ENCODE peak calls at places on chromosomes 7 and 10, in four cellular contexts. F is GM10248, L is fibroblast of lung, S is right atrium auricular region. O is an unnamed sample.

GRCh38 chr7:83599131-83599530 is 49.8 kb downstream of the SEMA3E start:
- DNase-seq in F (no peak), L (no peak), S (no peak), O (no peak)

GRCh38 chr7:151420144-151420543 is 10.3 kb upstream of the WDR86 start:
- DNase-seq in F (no peak), L (no peak), S (no peak), O (no peak)

GRCh38 chr7:30269398-30269964 is 14.9 kb upstream of the ZNRF2 start:
- DNase-seq in F (no peak), L (no peak), S (no peak), O (no peak)

GRCh38 chr7:94823952-94824351 is 83.4 kb upstream of the PPP1R9A start:
- DNase-seq in F (no peak), L (peak), S (no peak), O (no peak)

GRCh38 chr10:15802375-15802949 is 57.8 kb downstream of the MINDY3 start:
- DNase-seq in F (no peak), L (no peak), S (no peak), O (no peak)

GRCh38 chr10:78865931-78866717 is 202.6 kb upstream of the ZMIZ1 start:
- DNase-seq in F (no peak), L (no peak), S (no peak), O (peak)

GRCh38 chr10:132364594-132364970 is 32.4 kb upstream of the PWWP2B start:
- DNase-seq in F (peak), L (no peak), S (no peak), O (no peak)

GRCh38 chr10:6721964-6722615 is 142.0 kb upstream of the PRKCQ start:
- DNase-seq in F (no peak), L (peak), S (no peak), O (no peak)

GRCh38 chr10:59808896-59809643 is 55.8 kb upstream of the MRLN start:
- DNase-seq in F (peak), L (peak), S (peak), O (no peak)

GRCh38 chr10:99534939-99535763 is 2.4 kb downstream of the NKX2-3 start:
- DNase-seq in F (peak), L (no peak), S (no peak), O (no peak)

GRCh38 chr10:94639902-94640301 is 43.6 kb upstream of the CYP2C18 start:
- DNase-seq in F (no peak), L (no peak), S (no peak), O (no peak)

GRCh38 chr7:133633055-133633454 is 380.2 kb downstream of the EXOC4 start:
- DNase-seq in F (no peak), L (peak), S (no peak), O (no peak)

GRCh38 chr7:37083311-37084096 is 359.2 kb upstream of the AOAH start:
- DNase-seq in F (no peak), L (peak), S (no peak), O (no peak)

GRCh38 chr7:48180981-48181380 is 9.7 kb downstream of the ABCA13 start:
- DNase-seq in F (no peak), L (no peak), S (no peak), O (no peak)

GRCh38 chr7:105602325-105603305 is 21.3 kb upstream of the EFCAB10 start:
- DNase-seq in F (no peak), L (peak), S (no peak), O (no peak)

GRCh38 chr10:102283488-102283887 is 38.2 kb downstream of the GBF1 start:
- DNase-seq in F (no peak), L (no peak), S (no peak), O (no peak)

GRCh38 chr7:104271948-104272347 is 56.5 kb upstream of the LHFPL3 start:
- DNase-seq in F (no peak), L (no peak), S (no peak), O (no peak)

GRCh38 chr10:124138195-124138882 is 44.9 kb upstream of the CHST15 start:
- DNase-seq in F (no peak), L (peak), S (no peak), O (no peak)

GRCh38 chr7:93374345-93374940 is 142.3 kb downstream of the VPS50 start:
- DNase-seq in F (peak), L (peak), S (no peak), O (no peak)

GRCh38 chr7:73528204-73528603 is 6.1 kb upstream of the BAZ1B start:
- DNase-seq in F (no peak), L (no peak), S (no peak), O (no peak)

GRCh38 chr10:6218692-6219493 is 16.2 kb downstream of the PFKFB3 start:
- DNase-seq in F (no peak), L (no peak), S (no peak), O (no peak)

GRCh38 chr7:137757146-137757925 is 89.4 kb downstream of the DGKI start:
- DNase-seq in F (no peak), L (peak), S (no peak), O (no peak)

GRCh38 chr7:73717991-73718405 is 1.5 kb downstream of the STX1A start:
- DNase-seq in F (no peak), L (peak), S (no peak), O (no peak)

GRCh38 chr10:117096559-117097201 is 41.4 kb downstream of the VAX1 start:
- DNase-seq in F (no peak), L (no peak), S (no peak), O (no peak)

GRCh38 chr10:122147731-122148130 is 123.4 kb upstream of the BTBD16 start:
- DNase-seq in F (no peak), L (no peak), S (no peak), O (no peak)

GRCh38 chr7:49773082-49773938 is at the start of gene VWC2:
- DNase-seq in F (peak), L (no peak), S (no peak), O (no peak)

GRCh38 chr10:104309980-104310978 is 28.0 kb downstream of the ITPRIP start:
- DNase-seq in F (no peak), L (peak), S (peak), O (no peak)

GRCh38 chr7:122511268-122511667 is 187.6 kb downstream of the RNF133 start:
- DNase-seq in F (no peak), L (no peak), S (no peak), O (no peak)

GRCh38 chr7:30866939-30867338 is 44.7 kb upstream of the AQP1 start:
- DNase-seq in F (no peak), L (no peak), S (no peak), O (no peak)

GRCh38 chr7:48424731-48425130 is 253.5 kb downstream of the ABCA13 start:
- DNase-seq in F (peak), L (peak), S (no peak), O (no peak)

GRCh38 chr7:27181176-27181520 is 3.9 kb downstream of the HOXA11 start:
- DNase-seq in F (no peak), L (no peak), S (no peak), O (no peak)

GRCh38 chr7:112133328-112133727 is 72.9 kb downstream of the DOCK4 start:
- DNase-seq in F (no peak), L (no peak), S (no peak), O (no peak)
- TF ChIP-seq CTCF in F (no peak), L (no peak), S (no peak), O (no peak)

GRCh38 chr10:73814896-73815718 is 3.7 kb upstream of the NDST2 start:
- DNase-seq in F (no peak), L (no peak), S (no peak), O (no peak)
- TF ChIP-seq CTCF in F (no peak), L (peak), S (peak), O (peak)

GRCh38 chr10:113957013-113957412 is 86.7 kb upstream of the ADRB1 start:
- DNase-seq in F (no peak), L (peak), S (no peak), O (no peak)

GRCh38 chr10:113958631-113959382 is 84.9 kb upstream of the ADRB1 start:
- DNase-seq in F (peak), L (peak), S (peak), O (no peak)

GRCh38 chr10:113950268-113950667 is 93.4 kb upstream of the ADRB1 start:
- DNase-seq in F (no peak), L (no peak), S (no peak), O (no peak)

GRCh38 chr10:113959383-113959760 is 84.3 kb upstream of the ADRB1 start:
- DNase-seq in F (peak), L (no peak), S (no peak), O (no peak)

DNA sequence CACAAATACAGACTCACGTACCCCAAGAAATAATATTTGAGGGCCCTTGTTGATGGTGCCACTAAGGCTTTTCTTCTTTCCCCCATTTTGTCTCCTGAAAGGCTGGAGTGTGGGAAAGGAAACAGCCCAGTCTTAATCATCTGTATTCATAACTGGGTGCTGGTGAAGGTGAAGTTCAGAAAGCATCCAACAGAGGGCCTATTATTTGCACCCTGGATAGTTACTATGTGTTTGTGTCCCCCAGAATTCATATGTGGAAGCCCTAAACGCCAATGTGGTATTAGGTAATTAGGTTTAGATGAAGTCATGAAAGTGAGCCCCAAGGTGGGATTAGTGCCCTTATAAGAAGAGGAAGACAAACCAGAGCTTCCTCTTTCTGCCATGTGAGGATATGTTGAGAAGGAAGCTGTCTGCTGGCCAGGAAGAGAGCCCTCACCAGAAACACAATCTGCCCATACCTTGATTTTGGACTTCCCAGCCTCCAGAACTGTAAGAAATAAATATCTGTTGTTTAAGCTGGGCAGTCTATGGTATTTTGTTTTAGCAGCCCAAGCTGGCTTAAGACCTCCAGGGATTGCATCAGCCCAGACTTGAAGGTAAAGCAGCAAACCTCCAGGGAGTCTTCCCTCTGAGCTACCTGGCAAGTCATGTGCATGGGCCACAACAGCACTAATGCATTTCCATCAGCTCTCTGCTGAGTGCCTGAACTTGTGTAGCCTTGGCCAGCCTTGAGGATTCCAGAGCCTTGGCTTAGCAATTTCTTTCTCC is 90.0 kb upstream of the ADRB1 start:
- DNase-seq in F (no peak), L (no peak), S (no peak), O (no peak)
- TF ChIP-seq CTCF in F (no peak), L (no peak), S (no peak), O (peak)

GRCh38 chr10:20765066-20765465 is 132.0 kb downstream of the NEBL start:
- DNase-seq in F (no peak), L (peak), S (no peak), O (no peak)

GRCh38 chr10:20767028-20767427 is 130.1 kb downstream of the NEBL start:
- DNase-seq in F (no peak), L (peak), S (no peak), O (no peak)

GRCh38 chr10:20771053-20771452 is 126.1 kb downstream of the NEBL start:
- DNase-seq in F (no peak), L (no peak), S (no peak), O (no peak)

GRCh38 chr10:20768849-20769248 is 128.3 kb downstream of the NEBL start:
- DNase-seq in F (no peak), L (peak), S (no peak), O (no peak)
- TF ChIP-seq CTCF in F (no peak), L (no peak), S (peak), O (peak)

GRCh38 chr10:69958232-69958902 is 94.3 kb upstream of the MACROH2A2 start:
- DNase-seq in F (peak), L (peak), S (no peak), O (peak)
- TF ChIP-seq CTCF in F (peak), L (peak), S (peak), O (peak)

DNA sequence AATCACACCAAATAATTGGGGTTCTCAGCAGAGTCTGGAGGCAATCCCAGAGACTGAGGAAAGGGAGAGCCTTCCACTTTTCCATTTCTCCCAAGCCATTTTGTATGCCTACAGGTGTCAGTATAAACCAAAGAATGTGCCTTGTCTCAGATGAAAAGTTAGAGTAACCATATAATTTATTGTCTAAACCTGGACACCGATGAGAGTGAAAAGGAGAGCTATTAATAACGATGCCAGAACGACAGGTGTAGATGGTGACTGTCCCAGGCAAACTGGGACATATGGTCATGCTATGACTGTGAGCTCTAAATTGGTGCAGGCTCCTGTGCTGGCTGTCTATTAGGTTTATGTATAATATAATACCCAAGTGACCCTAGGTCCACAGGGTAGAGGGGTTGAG is 219.6 kb downstream of the ARHGAP12 start:
- DNase-seq in F (no peak), L (no peak), S (no peak), O (no peak)
- TF ChIP-seq CTCF in F (no peak), L (no peak), S (peak), O (no peak)

GRCh38 chr7:129951076-129952011 is 1.4 kb downstream of the UBE2H start:
- DNase-seq in F (no peak), L (no peak), S (no peak), O (no peak)

GRCh38 chr7:129949292-129950133 is 3.2 kb downstream of the UBE2H start:
- DNase-seq in F (no peak), L (peak), S (no peak), O (no peak)

GRCh38 chr7:129950191-129950940 is 2.4 kb downstream of the UBE2H start:
- DNase-seq in F (peak), L (no peak), S (no peak), O (no peak)

GRCh38 chr7:129952653-129953560 is at the start of gene UBE2H:
- DNase-seq in F (peak), L (peak), S (peak), O (peak)

DNA sequence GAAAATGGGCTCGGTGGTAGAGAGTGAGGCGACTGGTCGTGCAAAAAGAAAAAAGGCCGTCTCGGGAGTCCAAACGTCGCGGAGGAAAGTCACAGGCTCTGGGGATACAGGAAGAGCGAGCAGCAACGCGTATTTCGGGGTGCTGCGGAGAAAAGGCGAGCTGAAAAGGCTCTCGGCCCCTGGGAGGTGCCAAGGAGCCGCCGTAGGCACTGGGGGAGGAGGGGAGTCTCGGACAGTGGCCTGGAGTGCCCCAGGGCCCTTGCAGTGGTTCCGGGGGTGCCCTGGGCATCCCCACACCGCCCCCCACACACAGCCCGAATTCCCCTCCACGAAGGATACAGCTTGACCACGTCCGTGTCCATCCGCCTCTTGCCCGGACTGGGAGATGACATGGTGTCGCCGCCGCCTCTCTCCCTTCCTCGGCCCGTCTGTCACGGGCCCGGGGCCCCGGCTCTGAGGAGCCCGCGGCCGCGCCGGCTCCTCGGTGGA is 552 bp downstream of the UBE2H start:
- DNase-seq in F (peak), L (no peak), S (no peak), O (no peak)
- TF ChIP-seq CTCF in F (no peak), L (no peak), S (no peak), O (no peak)

O was measured in type B pancreatic cell.